ENCODE peak calls at places on chromosomes 3 and 15, in eight cellular contexts. U, M, C, P, B, L, T and S are unnamed samples.

GRCh38 chr15:64683378-64683777 is 92.0 kb downstream of the RBPMS2 start:
- DNase-seq in M (no peak), T (no peak), P (no peak), B (peak; percentile 48), L (no peak), C (no peak), U (no peak), S (no peak)

GRCh38 chr15:48721061-48721810 is 75.7 kb upstream of the FBN1 start:
- DNase-seq in C (no peak), P (no peak), U (no peak), T (no peak), B (no peak), M (no peak), L (no peak), S (peak; percentile 97)

GRCh38 chr3:45060165-45060897 is 34.2 kb downstream of the CLEC3B start:
- DNase-seq in U (no peak), C (no peak), L (no peak), P (no peak), B (no peak), T (no peak), M (no peak), S (no peak)

GRCh38 chr3:185688808-185689207 is 102.7 kb downstream of the SENP2 start:
- DNase-seq in C (peak; percentile 85), M (peak; percentile 50), B (peak; percentile 97), L (no peak), T (peak; percentile 99), U (no peak), P (peak; percentile 87), S (peak; percentile 93)

GRCh38 chr15:83250766-83251165 is 33.7 kb downstream of the BNC1 start:
- DNase-seq in U (no peak), C (no peak), T (peak; percentile 75), B (peak; percentile 20), P (no peak), M (no peak), L (no peak), S (peak; percentile 51)

GRCh38 chr3:87793322-87793877 is 265.4 kb downstream of the CGGBP1 start:
- DNase-seq in M (no peak), C (no peak), L (no peak), B (no peak), T (no peak), U (no peak), P (no peak), S (no peak)

GRCh38 chr3:54954516-54954915 is 26.7 kb upstream of the LRTM1 start:
- DNase-seq in M (no peak), B (no peak), P (no peak), C (no peak), U (no peak), L (no peak), T (no peak), S (peak; percentile 60)

GRCh38 chr3:62134061-62134496 is 239.3 kb downstream of the FEZF2 start:
- DNase-seq in L (no peak), M (peak; percentile 67), B (peak; percentile 59), P (peak; percentile 42), C (no peak), T (peak; percentile 60), U (peak; percentile 83), S (peak; percentile 22)

GRCh38 chr3:15065550-15066007 is 464 bp upstream of the MRPS25 start:
- DNase-seq in M (no peak), C (no peak), T (no peak), P (no peak), B (no peak), U (no peak), L (no peak), S (no peak)

DNA sequence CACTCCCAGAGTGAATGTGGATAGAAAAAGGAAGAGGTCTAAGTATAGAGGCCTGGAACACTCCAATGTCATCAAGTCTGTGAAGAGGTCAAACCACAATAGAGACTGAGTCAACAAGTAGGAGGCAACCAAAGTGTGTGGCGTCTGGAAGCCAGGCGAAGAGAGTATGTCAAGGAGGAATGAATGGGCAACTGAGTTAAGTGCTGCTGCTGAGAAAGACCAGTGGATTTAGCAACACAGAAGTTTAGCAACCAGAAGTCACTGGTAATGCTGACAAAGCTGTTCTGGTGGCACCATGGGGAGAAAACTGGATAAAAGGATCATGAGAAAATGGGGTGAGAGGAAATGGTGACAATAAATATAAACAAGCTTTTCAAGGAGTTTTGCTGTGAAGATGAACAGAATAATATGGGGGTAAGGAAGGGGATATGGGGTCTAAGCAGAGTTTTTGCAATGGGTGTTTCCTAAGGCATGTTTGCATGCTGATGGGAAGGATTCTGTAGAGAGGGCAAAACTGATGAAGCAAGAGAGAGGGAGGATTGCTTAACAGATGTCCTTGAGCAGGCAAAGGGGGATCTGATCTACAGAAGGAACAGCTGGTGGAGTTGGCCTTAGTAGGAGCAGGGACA is 38.4 kb downstream of the PCOLCE2 start:
- DNase-seq in U (no peak), M (peak; percentile 42), C (peak; percentile 56), P (peak; percentile 51), L (no peak), T (peak; percentile 93), B (peak; percentile 90), S (peak; percentile 93)
- H3K4me3 ChIP-seq in U (no peak overlapping the region), M (no peak overlapping the region), C (no peak overlapping the region), P (no peak overlapping the region), L (no peak overlapping the region), T (no peak overlapping the region), B (no peak overlapping the region), S (no peak overlapping the region)

GRCh38 chr3:99012051-99012450 is 110.6 kb upstream of the DCBLD2 start:
- DNase-seq in U (no peak), M (no peak), C (no peak), L (no peak), B (peak; percentile 40), P (no peak), T (no peak), S (peak; percentile 43)

GRCh38 chr3:99016452-99016851 is 115.0 kb upstream of the DCBLD2 start:
- DNase-seq in C (no peak), M (no peak), B (no peak), T (no peak), U (no peak), P (no peak), L (no peak), S (no peak)

GRCh38 chr3:99013794-99014315 is 112.4 kb upstream of the DCBLD2 start:
- DNase-seq in C (no peak), T (peak; percentile 15), L (no peak), B (no peak), M (no peak), P (no peak), U (no peak), S (no peak)

GRCh38 chr3:99009851-99010250 is 108.4 kb upstream of the DCBLD2 start:
- DNase-seq in T (no peak), L (no peak), C (no peak), M (no peak), P (no peak), U (no peak), B (no peak), S (no peak)

DNA sequence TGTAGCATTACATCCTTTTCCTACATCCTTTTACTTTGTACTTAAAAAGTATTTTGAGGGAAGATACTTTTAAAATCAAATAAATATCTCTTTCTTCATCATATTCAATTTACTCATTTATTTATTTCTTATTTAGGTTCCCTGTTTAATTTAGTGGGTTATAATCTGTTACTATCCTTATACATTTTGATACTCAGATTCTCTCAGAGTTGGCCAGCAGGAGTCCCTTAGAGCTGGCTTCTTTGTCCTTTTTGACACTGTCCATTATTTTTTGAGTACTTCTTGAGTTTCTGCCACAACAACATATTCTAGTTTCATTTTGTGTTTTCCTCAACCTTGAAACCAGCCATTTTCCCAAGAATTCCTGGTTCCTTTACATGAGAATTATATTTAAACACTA is 111.6 kb upstream of the DCBLD2 start:
- DNase-seq in B (no peak), U (no peak), M (no peak), L (no peak), C (no peak), P (no peak), T (no peak), S (no peak)
- TF ChIP-seq CTCF in B (peak; percentile 16), U (no peak), M (no peak), L (no peak), C (no peak), P (no peak), T (no peak), S (peak; percentile 15)

DNA sequence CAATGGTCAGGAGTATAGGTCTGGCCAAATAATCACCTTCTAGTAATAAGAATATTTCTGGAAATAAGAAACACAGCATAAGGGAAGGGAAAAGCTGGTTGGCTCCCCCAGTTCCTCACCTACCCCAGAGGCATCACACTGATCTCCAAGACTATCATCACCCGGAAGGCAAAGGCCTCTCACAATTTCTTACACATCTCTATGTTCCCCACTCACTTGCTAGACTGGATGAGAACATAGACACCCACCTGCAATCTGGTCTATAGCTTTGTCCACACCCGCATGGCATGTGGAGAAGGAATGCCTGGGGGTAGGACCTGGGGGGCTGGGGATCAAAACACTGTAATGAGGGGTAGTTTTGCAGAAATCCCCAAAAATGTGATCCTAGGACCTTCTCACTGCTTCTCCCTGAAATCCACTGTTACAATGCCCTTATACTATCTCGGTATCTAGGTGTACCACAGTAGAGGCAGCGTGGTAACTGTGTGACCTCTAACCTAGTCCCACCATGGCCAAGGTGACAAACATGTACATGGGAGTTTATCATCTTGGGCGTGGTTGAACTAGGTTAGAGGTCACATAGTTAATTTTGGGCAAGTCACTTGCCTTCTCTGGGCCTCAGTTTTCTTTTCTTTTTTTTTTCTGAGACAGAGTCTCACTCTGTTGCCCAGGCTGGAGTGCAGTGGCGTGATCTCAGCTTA is 29.5 kb upstream of the NRROS start:
- DNase-seq in T (no peak), P (no peak), B (no peak), U (no peak), C (no peak), L (no peak), M (no peak), S (no peak)
- H3K4me3 ChIP-seq in T (no peak overlapping the region), P (no peak overlapping the region), B (no peak overlapping the region), U (no peak overlapping the region), C (no peak overlapping the region), L (no peak overlapping the region), M (no peak overlapping the region), S (no peak overlapping the region)

GRCh38 chr3:190125669-190126068 is 5.0 kb upstream of the P3H2 start:
- DNase-seq in U (no peak), T (no peak), P (no peak), L (no peak), M (no peak), C (no peak), B (no peak), S (no peak)

GRCh38 chr3:190127797-190128196 is 7.1 kb upstream of the P3H2 start:
- DNase-seq in M (no peak), T (no peak), P (no peak), B (peak; percentile 54), C (no peak), L (no peak), U (no peak), S (no peak)

GRCh38 chr3:190124067-190124466 is 3.4 kb upstream of the P3H2 start:
- DNase-seq in M (no peak), L (no peak), P (no peak), B (no peak), U (no peak), T (no peak), C (no peak), S (no peak)

GRCh38 chr3:190130037-190130436 is 9.3 kb upstream of the P3H2 start:
- DNase-seq in L (no peak), C (no peak), M (no peak), T (peak; percentile 58), P (no peak), B (no peak), U (no peak), S (no peak)

DNA sequence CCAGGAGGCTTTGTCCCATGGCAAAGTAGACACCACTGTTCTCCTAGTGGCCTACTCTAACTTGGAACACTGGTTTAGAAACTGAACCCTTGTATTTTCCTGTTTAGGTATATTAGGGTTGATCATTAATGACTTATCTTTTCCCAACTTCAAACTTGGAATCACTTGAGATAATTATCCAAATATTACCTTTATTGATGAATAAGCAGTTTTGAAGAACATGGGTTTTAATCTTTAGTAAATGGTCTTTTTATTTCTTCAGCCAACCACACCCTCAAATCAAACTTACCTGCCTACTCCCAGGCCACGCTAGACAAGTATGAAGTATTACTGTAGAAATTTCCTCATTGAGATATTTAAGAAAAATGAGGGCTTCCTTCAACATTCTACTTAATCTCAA is 6.5 kb upstream of the P3H2 start:
- DNase-seq in P (no peak), T (no peak), U (no peak), L (no peak), B (no peak), M (no peak), C (no peak), S (no peak)
- TF ChIP-seq CTCF in P (no peak), T (no peak), U (no peak), L (no peak), B (no peak), M (no peak), C (no peak), S (no peak)